ENCODE peak calls at places on chromosomes 5 and 9, in nine cellular contexts. C, Z, Q, H, K, T, S, N and F are unnamed samples.

GRCh38 chr9:133506653-133507038 is 18.1 kb downstream of the MYMK start:
- DNase-seq in C (no peak), N (no peak), T (peak; percentile 57), Q (peak; percentile 54), H (peak; percentile 85), K (no peak), Z (no peak), S (no peak), F (no peak)

GRCh38 chr9:3043369-3043768 is 199.5 kb upstream of the PUM3 start:
- DNase-seq in N (no peak), T (no peak), S (no peak), H (no peak), Z (no peak), C (no peak), Q (peak; percentile 52), K (no peak), F (no peak)

GRCh38 chr5:5886812-5887486 is 464.5 kb downstream of the ICE1 start:
- DNase-seq in K (no peak), T (peak; percentile 55), S (no peak), Q (no peak), N (no peak), Z (peak; percentile 56), H (no peak), C (no peak), F (no peak)

GRCh38 chr5:6181871-6182270 is 196.5 kb downstream of the MED10 start:
- DNase-seq in K (no peak), C (no peak), Q (no peak), T (no peak), H (no peak), N (no peak), S (no peak), Z (no peak), F (no peak)

GRCh38 chr9:127541865-127542264 is 70.2 kb upstream of the STXBP1 start:
- DNase-seq in K (no peak), T (no peak), N (peak; percentile 13), Z (no peak), C (no peak), H (peak; percentile 78), Q (no peak), S (no peak), F (no peak)

GRCh38 chr5:131589510-131590348 is 45.3 kb downstream of the RAPGEF6 start:
- DNase-seq in Q (peak; percentile 56), S (peak; percentile 19), T (no peak), Z (peak; percentile 67), K (peak; percentile 81), C (no peak), H (no peak), N (no peak), F (no peak)

GRCh38 chr9:135666534-135667402 is 3.7 kb downstream of the LCN9 start:
- DNase-seq in Z (no peak), K (no peak), H (no peak), Q (no peak), T (no peak), S (no peak), N (no peak), C (no peak), F (no peak)

GRCh38 chr5:111229871-111230812 is 6.0 kb downstream of the CAMK4 start:
- DNase-seq in Q (no peak), H (no peak), Z (peak; percentile 62), C (no peak), S (no peak), K (no peak), T (no peak), N (no peak), F (no peak)

GRCh38 chr5:59152701-59153245 is 569.9 kb downstream of the RAB3C start:
- DNase-seq in H (no peak), Q (peak; percentile 52), T (no peak), N (no peak), K (no peak), C (no peak), S (no peak), Z (peak; percentile 48), F (no peak)

GRCh38 chr9:109001275-109001676 is 12.0 kb downstream of the CTNNAL1 start:
- DNase-seq in Z (no peak), Q (peak; percentile 93), S (peak; percentile 85), H (no peak), K (no peak), N (peak; percentile 18), C (no peak), T (no peak), F (no peak)

GRCh38 chr9:19104528-19105282 is 2.0 kb upstream of the HAUS6 start:
- DNase-seq in C (no peak), K (no peak), T (no peak), N (no peak), Z (no peak), S (no peak), H (no peak), Q (peak; percentile 14), F (no peak)

GRCh38 chr9:71762900-71763653 is 5.2 kb downstream of the CEMIP2 start:
- DNase-seq in K (no peak), C (no peak), Q (peak; percentile 65), H (no peak), N (no peak), S (no peak), Z (no peak), T (no peak), F (no peak)

GRCh38 chr5:172861461-172861860 is 27.4 kb downstream of the ERGIC1 start:
- DNase-seq in N (no peak), K (no peak), S (no peak), Z (no peak), T (no peak), C (no peak), H (no peak), Q (no peak), F (no peak)

GRCh38 chr5:110853267-110853666 is 114.5 kb downstream of the SLC25A46 start:
- DNase-seq in H (no peak), K (no peak), Z (no peak), T (no peak), Q (peak; percentile 10), C (no peak), N (no peak), S (no peak), F (no peak)

GRCh38 chr5:125575561-125576504 is 829.4 kb upstream of the ZNF608 start:
- DNase-seq in K (peak; percentile 83), N (no peak), C (no peak), Z (no peak), H (no peak), S (no peak), T (peak; percentile 53), Q (peak; percentile 43), F (no peak)

GRCh38 chr5:10592598-10592997 is 28.7 kb downstream of the ANKRD33B start:
- DNase-seq in Q (no peak), H (no peak), Z (peak; percentile 84), T (no peak), C (no peak), S (no peak), N (no peak), K (no peak), F (no peak)

GRCh38 chr5:56200856-56201638 is 32.1 kb downstream of the ANKRD55 start:
- DNase-seq in K (peak; percentile 83), T (peak; percentile 3), S (no peak), C (peak; percentile 19), Q (peak; percentile 78), Z (peak; percentile 88), N (no peak), H (peak; percentile 53), F (peak; percentile 17)

GRCh38 chr5:172379481-172379880 is 74.8 kb downstream of the SH3PXD2B start:
- DNase-seq in S (no peak), Q (no peak), T (no peak), C (no peak), Z (no peak), N (no peak), H (no peak), K (no peak), F (no peak)

GRCh38 chr5:119445544-119445943 is 6.8 kb upstream of the HSD17B4 start:
- DNase-seq in K (no peak), N (no peak), Q (no peak), H (no peak), C (no peak), Z (no peak), T (no peak), S (no peak), F (no peak)

GRCh38 chr5:147759441-147759840 is 23.1 kb downstream of the JAKMIP2 start:
- DNase-seq in C (no peak), Q (no peak), N (no peak), Z (no peak), S (no peak), K (no peak), T (no peak), H (no peak), F (no peak)

GRCh38 chr5:53071738-53072137 is 37.8 kb downstream of the MOCS2 start:
- DNase-seq in T (no peak), S (no peak), H (no peak), K (no peak), Z (no peak), C (no peak), Q (no peak), N (no peak), F (no peak)

GRCh38 chr5:124877501-124878146 is 131.2 kb upstream of the ZNF608 start:
- DNase-seq in S (no peak), Q (no peak), N (no peak), T (no peak), C (no peak), H (no peak), K (no peak), Z (no peak), F (no peak)

GRCh38 chr5:17238521-17239041 is 21.1 kb downstream of the BASP1 start:
- DNase-seq in C (no peak), T (no peak), Q (peak; percentile 56), K (no peak), H (no peak), N (no peak), S (no peak), Z (no peak), F (no peak)

GRCh38 chr9:25658587-25658986 is 19.7 kb downstream of the TUSC1 start:
- DNase-seq in Z (no peak), K (no peak), C (no peak), N (no peak), H (no peak), T (no peak), S (no peak), Q (no peak), F (no peak)

GRCh38 chr5:133233616-133234015 is 181.8 kb downstream of the HSPA4 start:
- DNase-seq in S (no peak), T (no peak), N (no peak), C (no peak), Z (no peak), H (no peak), K (no peak), Q (no peak), F (no peak)

GRCh38 chr9:36112516-36112915 is 24.0 kb upstream of the GLIPR2 start:
- DNase-seq in Z (no peak), S (no peak), H (no peak), Q (no peak), K (no peak), C (no peak), N (no peak), T (no peak), F (no peak)

GRCh38 chr5:13553896-13554295 is 390.6 kb downstream of the DNAH5 start:
- DNase-seq in Z (peak; percentile 8), N (no peak), Q (peak; percentile 26), S (no peak), T (no peak), C (no peak), K (no peak), H (no peak), F (no peak)

GRCh38 chr5:84113246-84114118 is 271.2 kb downstream of the EDIL3 start:
- DNase-seq in Z (no peak), Q (peak; percentile 76), S (peak; percentile 35), C (no peak), K (peak; percentile 69), N (no peak), H (no peak), T (peak; percentile 63), F (no peak)

GRCh38 chr9:99582768-99583167 is 238.9 kb upstream of the NR4A3 start:
- DNase-seq in S (no peak), N (no peak), K (no peak), C (no peak), Z (peak; percentile 30), H (no peak), T (no peak), Q (no peak), F (no peak)

GRCh38 chr9:27726244-27727141 is 153.2 kb upstream of the C9orf72 start:
- DNase-seq in K (peak; percentile 87), S (no peak), Q (peak; percentile 71), T (peak; percentile 10), N (peak; percentile 8), Z (peak; percentile 69), H (peak; percentile 48), C (peak; percentile 4), F (peak; percentile 28)

GRCh38 chr5:76855961-76856360 is 6.1 kb downstream of the S100Z start:
- DNase-seq in Z (peak; percentile 48), S (no peak), H (no peak), C (no peak), K (peak; percentile 66), N (no peak), Q (no peak), T (no peak), F (no peak)